ENCODE peak calls at places on chromosome 18, in five cellular contexts. S is A549, A is hepatocyte, L is neural progenitor cell, Q is IMR-90. M is an unnamed sample.

GRCh38 chr18:79738041-79738461 is 58.4 kb downstream of the CTDP1 start:
- DNase-seq in A (no peak), L (no peak), Q (no peak), S (no peak), M (no peak)

GRCh38 chr18:79525556-79526467 is 130.1 kb downstream of the NFATC1 start:
- DNase-seq in Q (no peak), L (no peak), S (no peak), A (peak), M (peak)

GRCh38 chr18:32470136-32470712 is 458 bp downstream of the GAREM1 start:
- DNase-seq in S (peak), L (peak), Q (peak), A (no peak), M (no peak)

GRCh38 chr18:9506046-9506792 is 30.9 kb downstream of the RALBP1 start:
- DNase-seq in A (no peak), S (no peak), L (peak), Q (peak), M (no peak)

GRCh38 chr18:74083071-74083954 is 64.3 kb downstream of the FBXO15 start:
- DNase-seq in Q (no peak), L (no peak), S (no peak), A (no peak), M (no peak)

GRCh38 chr18:35347991-35348390 is 3.8 kb upstream of the ZNF24 start:
- DNase-seq in A (no peak), Q (no peak), S (no peak), L (no peak), M (no peak)

GRCh38 chr18:10197097-10197496 is 257.3 kb upstream of the APCDD1 start:
- DNase-seq in S (no peak), A (peak), Q (no peak), L (no peak), M (no peak)

GRCh38 chr18:68417166-68417776 is 297.6 kb downstream of the TMX3 start:
- DNase-seq in S (no peak), A (no peak), L (no peak), Q (no peak), M (no peak)

GRCh38 chr18:63440219-63440618 is 17.9 kb upstream of the VPS4B start:
- DNase-seq in Q (peak), A (no peak), S (no peak), L (no peak), M (no peak)

GRCh38 chr18:79692886-79693285 is 13.3 kb downstream of the CTDP1 start:
- DNase-seq in A (no peak), L (no peak), Q (no peak), S (no peak), M (no peak)

GRCh38 chr18:35005963-35006577 is 35.1 kb upstream of the MAPRE2 start:
- DNase-seq in L (peak), Q (peak), A (peak), S (peak), M (no peak)

GRCh38 chr18:58447342-58448190 is 181.3 kb downstream of the ALPK2 start:
- DNase-seq in Q (peak), A (no peak), L (peak), S (no peak), M (no peak)

GRCh38 chr18:67485655-67486054 is 30.9 kb downstream of the DSEL start:
- DNase-seq in A (no peak), Q (no peak), S (no peak), L (no peak), M (no peak)

GRCh38 chr18:7809978-7810377 is 242.9 kb downstream of the PTPRM start:
- DNase-seq in Q (no peak), S (no peak), A (no peak), L (no peak), M (no peak)

GRCh38 chr18:48940854-48941531 is 9.8 kb downstream of the SMAD7 start:
- DNase-seq in Q (peak), S (no peak), A (no peak), L (no peak), M (no peak)

GRCh38 chr18:61096231-61096630 is 237.0 kb upstream of the CDH20 start:
- DNase-seq in Q (no peak), L (no peak), A (no peak), S (no peak), M (no peak)
- H3K4me2 ChIP-seq in Q (no peak), L (no peak), A (no peak), S (no peak), M (no peak)

DNA sequence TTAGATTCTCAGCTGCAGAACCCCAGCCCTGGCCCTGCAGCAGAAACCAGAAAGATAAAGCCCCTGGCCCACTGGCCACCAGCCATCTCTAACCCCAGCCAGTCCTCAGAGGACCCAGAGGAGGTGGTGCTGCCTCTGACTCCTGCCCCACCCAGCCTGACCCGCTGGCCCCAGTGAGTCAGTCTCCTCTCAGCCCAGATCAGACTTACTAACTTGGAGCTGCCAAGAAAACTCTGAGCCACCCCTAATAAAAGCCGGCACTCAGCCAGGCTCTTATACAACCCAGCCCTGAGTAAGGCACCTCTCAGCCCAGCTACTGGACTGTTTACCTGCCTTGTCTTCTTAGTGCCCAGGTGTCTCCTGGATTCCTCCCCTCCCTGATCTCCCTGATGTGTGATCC is 2.0 kb downstream of the SLC14A2 start:
- DNase-seq in S (peak), Q (peak), L (no peak), A (peak), M (peak)
- TF ChIP-seq CTCF in S (no peak), Q (no peak), L (no peak), A (no peak), M (no peak)

GRCh38 chr18:76521367-76521766 is 26.3 kb upstream of the ZNF516 start:
- DNase-seq in L (no peak), S (no peak), Q (no peak), A (no peak), M (no peak)
- H3K4me2 ChIP-seq in L (no peak), S (no peak), Q (no peak), A (no peak), M (no peak)

GRCh38 chr18:37779220-37779619 is 213.6 kb upstream of the CELF4 start:
- DNase-seq in Q (no peak), S (no peak), L (no peak), A (no peak), M (no peak)
- TF ChIP-seq CTCF in Q (no peak), S (no peak), L (no peak), A (no peak), M (no peak)

GRCh38 chr18:77762632-77763031 is 513.0 kb downstream of the GALR1 start:
- DNase-seq in A (no peak), Q (no peak), S (no peak), L (peak), M (no peak)
- H3K4me2 ChIP-seq in A (no peak), Q (no peak), S (no peak), L (peak), M (no peak)

GRCh38 chr18:22563098-22563707 is 145.5 kb upstream of the CTAGE1 start:
- DNase-seq in A (peak), S (peak), Q (peak), L (peak), M (peak)
- TF ChIP-seq CTCF in A (peak), S (peak), Q (peak), L (peak), M (peak)

GRCh38 chr18:78021196-78021595 is 771.5 kb downstream of the GALR1 start:
- DNase-seq in L (peak), Q (no peak), A (no peak), S (no peak), M (no peak)

DNA sequence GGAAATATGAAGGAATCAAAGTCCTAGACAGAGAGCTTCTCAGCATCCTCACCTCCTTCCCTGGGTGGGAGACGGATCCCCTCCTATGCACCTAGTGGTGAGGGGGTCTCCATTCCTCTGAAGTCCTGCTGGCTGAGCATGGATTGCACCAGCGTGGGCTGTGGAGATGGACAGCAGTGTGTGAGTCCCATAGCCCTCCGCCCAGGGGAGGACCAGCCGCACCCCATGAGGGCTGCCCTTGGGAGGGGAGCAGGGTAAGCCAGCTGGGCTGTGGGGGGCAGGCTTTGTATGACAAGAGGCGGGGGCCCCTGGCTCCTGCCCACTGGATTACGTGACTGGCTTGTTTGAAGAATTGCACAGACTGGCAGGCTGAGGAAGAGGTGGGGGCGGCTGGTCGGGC is 768.2 kb downstream of the GALR1 start:
- DNase-seq in Q (no peak), L (no peak), S (no peak), A (no peak), M (no peak)
- H3K4me2 ChIP-seq in Q (no peak), L (no peak), S (no peak), A (no peak), M (no peak)

GRCh38 chr18:4921548-4921947 is 275.5 kb downstream of the AKAIN1 start:
- DNase-seq in Q (no peak), S (no peak), A (no peak), L (no peak), M (no peak)
- TF ChIP-seq CTCF in Q (no peak), S (no peak), A (no peak), L (no peak), M (no peak)

GRCh38 chr18:51082571-51083264 is 52.7 kb downstream of the SMAD4 start:
- DNase-seq in L (no peak), Q (peak), S (no peak), A (no peak), M (no peak)
- H3K4me2 ChIP-seq in L (no peak), Q (no peak), S (no peak), A (no peak), M (no peak)

M was measured in keratinocyte.